ENCODE peak calls at places on chromosomes 13 and 19, in five cellular contexts. K is CD4-positive, alpha-beta T cell; A is stimulated activated CD4-positive, alpha-beta T cell treated with anti-CD3 and anti-CD28 coated beads, Interleukin-12 subunit alpha, Interleukin-12 subunit beta, amount 100 ng/mL, for 24 hours; W is astrocyte; F is spleen. N is an unnamed sample.

GRCh38 chr13:91355826-91356710 is 8.6 kb downstream of the MIR17HG start:
- DNase-seq in A (no peak), K (no peak), F (no peak), W (no peak), N (no peak)

GRCh38 chr19:17235618-17236413 is 9.8 kb downstream of the OCEL1 start:
- DNase-seq in F (peak; percentile 96), A (peak; percentile 49), W (peak; percentile 68), K (peak; percentile 62), N (peak; percentile 46)

GRCh38 chr13:99496322-99497142 is 4.7 kb upstream of the TM9SF2 start:
- DNase-seq in A (no peak), F (peak; percentile 84), K (peak; percentile 45), W (peak; percentile 6), N (peak; percentile 59)

GRCh38 chr19:45782820-45783785 is 813 bp upstream of the DMPK start:
- DNase-seq in A (no peak), K (no peak), W (peak; percentile 52), F (no peak), N (no peak)

GRCh38 chr19:13441810-13442512 is 64.3 kb downstream of the CACNA1A start:
- DNase-seq in W (peak; percentile 37), A (no peak), K (peak; percentile 33), F (no peak), N (peak; percentile 8)

GRCh38 chr19:54431255-54431838 is 16.1 kb downstream of the TTYH1 start:
- DNase-seq in F (no peak), A (no peak), W (peak; percentile 31), K (no peak), N (no peak)

GRCh38 chr13:94332360-94333040 is 147.0 kb downstream of the DCT start:
- DNase-seq in F (no peak), W (no peak), K (no peak), A (no peak), N (no peak)

GRCh38 chr13:64428196-64428595 is 2801.9 kb downstream of the PCDH9 start:
- DNase-seq in F (no peak), A (no peak), K (no peak), W (peak; percentile 1), N (no peak)